ENCODE peak calls at places on chromosomes 4 and X, in seven cellular contexts. A is BJ; J is RPMI7951; L is OCI-LY7; K is mammary epithelial cell; B is stimulated activated CD4-positive, alpha-beta T cell treated with anti-CD3 and anti-CD28 coated beads, Interleukin-1b, Interleukin-23, amount 100 ng/mL, for 1 hour; C is T-helper 9 cell. E is an unnamed sample.

GRCh38 chrX:136112781-136113180 is 34.6 kb upstream of the FHL1 start:
- DNase-seq in K (no peak), J (no peak), C (no peak), B (no peak), L (no peak), A (no peak), E (no peak)

GRCh38 chrX:15882704-15883539 is 28.3 kb upstream of the AP1S2 start:
- DNase-seq in B (no peak), J (peak), L (peak), A (no peak), C (no peak), K (peak), E (no peak)

GRCh38 chr4:945274-946102 is 13.2 kb downstream of the TMEM175 start:
- DNase-seq in C (no peak), K (no peak), B (no peak), J (no peak), A (no peak), L (no peak), E (no peak)

GRCh38 chrX:46251755-46252154 is 293.5 kb downstream of the ZNF674 start:
- DNase-seq in C (no peak), L (no peak), A (no peak), K (peak), J (peak), B (no peak), E (peak)

GRCh38 chr4:185801471-185801870 is 10.5 kb downstream of the SORBS2 start:
- DNase-seq in B (no peak), C (no peak), K (no peak), A (no peak), L (no peak), J (no peak), E (no peak)

GRCh38 chr4:101348367-101348827 is 1.1 kb upstream of the PPP3CA start:
- DNase-seq in C (peak), K (peak), A (no peak), L (no peak), J (peak), B (no peak), E (peak)

GRCh38 chrX:102835504-102836146 is 101.4 kb upstream of the RAB40AL start:
- DNase-seq in A (no peak), L (peak), C (no peak), J (peak), K (peak), B (no peak), E (peak)

GRCh38 chr4:42074294-42074693 is 78.2 kb downstream of the BEND4 start:
- DNase-seq in K (no peak), B (no peak), L (no peak), C (no peak), A (no peak), J (no peak), E (no peak)

GRCh38 chr4:36243355-36244256 is 708 bp downstream of the ARAP2 start:
- DNase-seq in A (no peak), B (peak), K (peak), L (no peak), C (no peak), J (no peak), E (peak)

GRCh38 chr4:132071815-132072214 is 1077.3 kb upstream of the PCDH10 start:
- DNase-seq in A (peak), C (no peak), L (no peak), B (no peak), J (no peak), K (peak), E (no peak)

GRCh38 chr4:155099231-155099630 is 109.2 kb upstream of the NPY2R start:
- DNase-seq in B (no peak), K (no peak), L (no peak), J (no peak), C (no peak), A (no peak), E (no peak)

GRCh38 chr4:15918484-15919129 is 19.9 kb downstream of the FGFBP1 start:
- DNase-seq in L (no peak), K (peak), A (no peak), J (no peak), C (no peak), B (no peak), E (peak)

GRCh38 chr4:1864076-1865008 is 6.9 kb upstream of the NSD2 start:
- DNase-seq in J (no peak), B (no peak), C (no peak), K (no peak), A (no peak), L (no peak), E (no peak)

GRCh38 chr4:169079942-169080827 is 70.1 kb upstream of the CBR4 start:
- DNase-seq in J (peak), B (no peak), C (no peak), K (peak), L (no peak), A (no peak), E (peak)

GRCh38 chrX:109872021-109872730 is 130.7 kb upstream of the TMEM164 start:
- DNase-seq in J (peak), C (no peak), A (no peak), B (no peak), L (no peak), K (no peak), E (no peak)

GRCh38 chr4:102623622-102624021 is 122.5 kb downstream of the NFKB1 start:
- DNase-seq in B (no peak), K (no peak), J (peak), C (no peak), L (peak), A (no peak), E (no peak)

GRCh38 chr4:149264093-149264733 is 551.4 kb downstream of the IQCM start:
- DNase-seq in J (peak), C (no peak), L (peak), B (no peak), A (no peak), K (peak), E (peak)

GRCh38 chr4:122662701-122663100 is 41.8 kb upstream of the IL21 start:
- DNase-seq in B (no peak), J (no peak), K (no peak), A (no peak), L (no peak), C (no peak), E (no peak)

GRCh38 chr4:677431-678293 is 3.3 kb downstream of the MYL5 start:
- DNase-seq in J (no peak), L (peak), A (no peak), C (no peak), B (no peak), K (peak), E (peak)

GRCh38 chr4:113433536-113434246 is 327.8 kb downstream of the CAMK2D start:
- DNase-seq in B (no peak), J (no peak), A (no peak), K (no peak), L (no peak), C (no peak), E (no peak)

GRCh38 chr4:37885496-37885895 is 5.4 kb upstream of the TBC1D1 start:
- DNase-seq in A (no peak), L (no peak), K (no peak), B (no peak), J (peak), C (no peak), E (no peak)

GRCh38 chr4:80128941-80129340 is 55.9 kb upstream of the ANTXR2 start:
- DNase-seq in K (no peak), L (no peak), C (no peak), J (no peak), A (no peak), B (no peak), E (no peak)

GRCh38 chr4:146381263-146381872 is 140.4 kb downstream of the SLC10A7 start:
- DNase-seq in K (no peak), J (peak), A (no peak), C (no peak), B (no peak), L (no peak), E (no peak)

GRCh38 chr4:7044415-7044930 is 1.3 kb downstream of the TADA2B start:
- DNase-seq in K (no peak), B (no peak), C (no peak), J (no peak), L (no peak), A (no peak), E (no peak)

GRCh38 chrX:111270339-111270738 is at the start of gene CAPN6:
- DNase-seq in B (no peak), A (no peak), C (no peak), J (peak), L (no peak), K (peak), E (peak)

GRCh38 chr4:2472187-2472586 is 3.3 kb downstream of the RNF4 start:
- DNase-seq in J (peak), C (no peak), B (no peak), A (no peak), K (peak), L (no peak), E (no peak)

GRCh38 chr4:112279025-112279881 is 6.5 kb downstream of the TIFA start:
- DNase-seq in C (no peak), A (no peak), L (peak), B (no peak), J (no peak), K (no peak), E (peak)

GRCh38 chr4:10741961-10742699 is 57.6 kb upstream of the CLNK start:
- DNase-seq in C (no peak), L (no peak), J (no peak), A (no peak), B (no peak), K (no peak), E (no peak)

GRCh38 chr4:16783119-16783518 is 115.3 kb downstream of the LDB2 start:
- DNase-seq in A (no peak), B (no peak), L (no peak), J (no peak), C (no peak), K (no peak), E (no peak)

GRCh38 chr4:40629401-40630334 is at the start of gene RBM47:
- DNase-seq in L (peak), B (no peak), J (peak), A (no peak), K (peak), C (no peak), E (peak)

GRCh38 chrX:30865020-30865419 is 24.0 kb downstream of the TAB3 start:
- DNase-seq in B (no peak), J (peak), K (peak), A (no peak), C (no peak), L (peak), E (peak)

GRCh38 chrX:30304866-30305265 is 4.3 kb downstream of the NR0B1 start:
- DNase-seq in C (no peak), L (no peak), A (no peak), J (no peak), K (no peak), B (no peak), E (no peak)

GRCh38 chr4:139453041-139453370 is 915 bp upstream of the RAB33B start:
- DNase-seq in B (peak), C (peak), K (peak), A (no peak), L (peak), J (no peak), E (peak)

GRCh38 chr4:25154594-25155265 is 5.5 kb downstream of the SEPSECS start:
- DNase-seq in B (no peak), J (no peak), C (no peak), L (no peak), K (no peak), A (no peak), E (no peak)

GRCh38 chr4:140103676-140104075 is 50.3 kb downstream of the MAML3 start:
- DNase-seq in A (no peak), J (peak), B (no peak), L (peak), C (no peak), K (peak), E (peak)

E was measured in trophoblast cell.